ENCODE peak calls at places on chromosomes 3 and 15, in six cellular contexts. Y is osteoblast, K is hepatocyte, L is IMR-90, I is MM.1S, J is A549. P is an unnamed sample. For H3K4me1, the result is how much of the 10 kb centered on the place peaks cover.

GRCh38 chr3:130900959-130901358 is 7.1 kb downstream of the ATP2C1 start:
- DNase-seq in I (peak), L (peak), K (no peak), Y (peak), J (peak), P (no peak)

GRCh38 chr3:93855406-93855805 is 118.3 kb downstream of the PROS1 start:
- DNase-seq in J (no peak), K (no peak), L (no peak), Y (no peak), I (no peak), P (no peak)

GRCh38 chr15:73632670-73633058 is 525 bp downstream of the NPTN start:
- DNase-seq in Y (no peak), J (no peak), L (no peak), I (no peak), K (no peak), P (no peak)

GRCh38 chr15:74438696-74439316 is 5.0 kb upstream of the SEMA7A start:
- DNase-seq in I (peak), L (peak), J (peak), Y (peak), K (peak), P (peak)

GRCh38 chr3:111917300-111917699 is 58.2 kb downstream of the PHLDB2 start:
- DNase-seq in L (peak), K (no peak), Y (peak), I (no peak), J (peak), P (peak)

GRCh38 chr3:144275005-144275404 is 303.4 kb downstream of the DIPK2A start:
- DNase-seq in J (no peak), K (no peak), L (no peak), I (peak), Y (no peak), P (no peak)

GRCh38 chr3:182182531-182182968 is 470.8 kb downstream of the SOX2 start:
- DNase-seq in J (no peak), K (no peak), L (no peak), I (no peak), Y (no peak), P (peak)

GRCh38 chr3:195448205-195448875 is 5.5 kb upstream of the ACAP2 start:
- DNase-seq in L (no peak), Y (no peak), J (no peak), I (no peak), K (no peak), P (no peak)

GRCh38 chr15:50911001-50911400 is 2.5 kb downstream of the AP4E1 start:
- DNase-seq in J (no peak), K (no peak), I (no peak), L (peak), Y (peak), P (no peak)

GRCh38 chr15:89630974-89631901 is 24.0 kb downstream of the KIF7 start:
- DNase-seq in Y (peak), K (no peak), I (no peak), L (no peak), J (no peak), P (no peak)

GRCh38 chr15:45378913-45379262 is 544 bp upstream of the GATM start:
- DNase-seq in I (no peak), L (no peak), K (no peak), Y (no peak), J (no peak), P (no peak)

GRCh38 chr3:23320586-23321570 is 117.8 kb downstream of the UBE2E2 start:
- DNase-seq in L (no peak), J (no peak), K (no peak), Y (no peak), I (no peak), P (no peak)

GRCh38 chr3:64266065-64266874 is 41.0 kb upstream of the PRICKLE2 start:
- DNase-seq in J (peak), K (peak), I (no peak), L (peak), Y (peak), P (peak)

GRCh38 chr3:72446406-72447058 is 401.7 kb downstream of the SHQ1 start:
- DNase-seq in J (no peak), L (peak), I (peak), Y (peak), K (no peak), P (peak)
- TF ChIP-seq CTCF in J (no peak), L (peak), I (peak), Y (no peak), K (peak), P (no peak)

GRCh38 chr15:82140859-82141258 is 95.0 kb upstream of the MEX3B start:
- DNase-seq in I (no peak), L (no peak), K (no peak), J (no peak), Y (no peak), P (peak)
- H3K4me2 ChIP-seq in I (no peak), L (no peak), K (no peak), J (no peak), Y (no peak), P (no peak)

DNA sequence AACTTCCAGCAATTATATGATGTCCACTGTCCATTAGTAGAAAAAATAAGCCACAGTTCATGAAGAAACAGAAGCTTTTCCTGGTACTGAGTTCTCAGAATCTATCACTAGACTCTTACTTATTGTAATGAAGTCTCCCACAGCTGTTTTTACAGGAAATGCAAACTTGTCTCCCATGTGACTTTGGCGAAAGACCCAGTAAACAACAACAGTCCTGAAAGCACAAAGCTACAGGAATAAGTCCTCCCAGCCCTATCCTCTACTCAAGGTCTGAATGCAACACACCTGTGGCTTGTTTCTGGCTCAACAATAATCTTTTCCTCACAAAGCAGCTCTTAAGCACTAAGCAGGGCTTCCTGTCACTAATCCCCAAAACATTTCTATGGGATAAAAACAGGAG is 55.8 kb downstream of the EOMES start:
- DNase-seq in L (no peak), J (no peak), Y (peak), K (no peak), I (no peak), P (no peak)
- H3K4me1 ChIP-seq in L (under half), J (under half), Y (under half), K (under half), I (under half), P (under half)

GRCh38 chr3:71218508-71218907 is 365.0 kb downstream of the FOXP1 start:
- DNase-seq in J (no peak), K (no peak), L (no peak), I (no peak), Y (no peak), P (no peak)
- TF ChIP-seq CTCF in J (no peak), K (no peak), L (no peak), I (no peak), Y (no peak), P (no peak)

GRCh38 chr3:46926039-46926438 is 48.5 kb downstream of the PTH1R start:
- DNase-seq in K (peak), L (peak), J (no peak), Y (peak), I (no peak), P (no peak)
- H3K4me2 ChIP-seq in K (no peak), L (no peak), J (no peak), Y (no peak), I (peak), P (no peak)

GRCh38 chr15:31345606-31346366 is 19.2 kb downstream of the KLF13 start:
- DNase-seq in J (no peak), Y (peak), L (no peak), I (peak), K (no peak), P (no peak)
- H3K4me1 ChIP-seq in J (under half), Y (under half), L (under half), I (half or more), K (under half), P (under half)

DNA sequence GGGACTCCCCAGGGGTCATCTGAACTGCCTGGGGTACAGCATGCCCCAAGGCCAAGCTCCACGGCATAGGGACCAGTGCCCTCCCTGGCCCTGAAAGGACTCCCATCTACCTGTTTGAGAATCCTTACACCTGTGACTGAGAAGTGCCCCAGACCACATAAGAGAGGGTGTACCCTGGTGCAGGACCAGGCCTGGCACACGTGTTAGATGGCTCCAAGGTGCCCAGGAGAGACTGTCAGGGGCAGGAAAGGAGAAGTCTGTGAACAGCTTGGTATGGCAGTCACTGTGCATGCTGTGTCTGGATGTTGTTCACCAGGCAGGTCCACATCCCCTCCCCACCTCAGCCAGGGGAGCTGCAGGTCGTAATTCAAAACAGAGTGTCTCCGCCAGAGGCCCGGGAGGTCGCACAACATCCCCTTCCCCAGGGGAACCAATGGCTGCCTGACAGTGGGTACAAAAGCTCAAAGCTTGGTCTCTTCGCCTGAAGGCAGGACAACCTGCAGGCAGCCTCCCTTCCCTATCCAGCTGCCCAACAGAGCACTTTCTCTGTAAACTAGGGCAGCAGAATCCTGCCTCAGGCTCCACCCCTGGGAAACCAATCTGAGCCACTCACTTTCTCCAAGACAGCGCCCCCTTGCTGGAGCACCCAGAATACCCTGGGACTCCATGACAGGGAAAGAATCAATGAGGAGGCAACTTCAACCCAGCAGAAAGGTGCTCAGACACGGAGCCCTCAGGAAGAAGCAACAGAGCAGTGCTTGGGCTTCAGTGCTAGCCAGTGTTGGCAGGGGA is 3.9 kb downstream of the NUP210 start:
- DNase-seq in L (no peak), I (no peak), J (no peak), K (no peak), Y (no peak), P (no peak)
- TF ChIP-seq CTCF in L (no peak), I (peak), J (peak), K (peak), Y (peak), P (no peak)

GRCh38 chr15:56775632-56776031 is 42.3 kb upstream of the ZNF280D start:
- DNase-seq in Y (no peak), J (no peak), K (no peak), L (no peak), I (peak), P (no peak)

GRCh38 chr15:56770191-56770590 is 36.9 kb upstream of the ZNF280D start:
- DNase-seq in K (no peak), J (no peak), L (no peak), I (no peak), Y (no peak), P (no peak)

GRCh38 chr15:56774356-56774755 is 41.0 kb upstream of the ZNF280D start:
- DNase-seq in L (no peak), K (no peak), J (no peak), Y (no peak), I (no peak), P (no peak)

GRCh38 chr15:56776839-56777238 is 43.5 kb upstream of the ZNF280D start:
- DNase-seq in I (no peak), J (no peak), K (no peak), Y (no peak), L (no peak), P (no peak)

GRCh38 chr15:56772868-56773639 is 39.7 kb upstream of the ZNF280D start:
- DNase-seq in J (no peak), K (peak), L (peak), Y (no peak), I (no peak), P (no peak)
- H3K4me2 ChIP-seq in J (peak), K (peak), L (peak), Y (peak), I (no peak), P (no peak)

GRCh38 chr3:165920984-165921383 is 83.8 kb upstream of the BCHE start:
- DNase-seq in L (no peak), Y (no peak), J (no peak), K (no peak), I (no peak), P (no peak)

DNA sequence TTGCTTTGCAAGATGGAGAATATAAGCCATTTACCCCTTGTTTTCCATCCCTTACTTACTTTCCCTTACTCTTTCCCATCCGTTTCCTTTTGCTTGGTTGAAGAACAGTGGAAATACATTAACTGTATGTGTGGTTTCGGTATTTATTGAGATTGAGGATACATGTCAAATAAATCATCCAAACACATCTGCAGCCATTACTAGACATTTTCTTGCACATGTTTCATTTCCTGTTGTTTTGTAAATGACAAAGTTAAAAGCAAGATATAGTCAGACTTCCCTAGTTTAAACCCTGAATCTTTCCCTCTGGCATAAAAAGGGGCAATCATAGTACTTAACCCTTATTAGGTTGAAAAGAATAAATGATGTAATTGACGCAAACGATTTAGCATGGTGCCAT is 82.1 kb upstream of the BCHE start:
- DNase-seq in J (no peak), I (no peak), L (no peak), K (no peak), Y (no peak), P (no peak)
- H3K4me1 ChIP-seq in J (under half), I (under half), L (under half), K (under half), Y (under half), P (under half)

DNA sequence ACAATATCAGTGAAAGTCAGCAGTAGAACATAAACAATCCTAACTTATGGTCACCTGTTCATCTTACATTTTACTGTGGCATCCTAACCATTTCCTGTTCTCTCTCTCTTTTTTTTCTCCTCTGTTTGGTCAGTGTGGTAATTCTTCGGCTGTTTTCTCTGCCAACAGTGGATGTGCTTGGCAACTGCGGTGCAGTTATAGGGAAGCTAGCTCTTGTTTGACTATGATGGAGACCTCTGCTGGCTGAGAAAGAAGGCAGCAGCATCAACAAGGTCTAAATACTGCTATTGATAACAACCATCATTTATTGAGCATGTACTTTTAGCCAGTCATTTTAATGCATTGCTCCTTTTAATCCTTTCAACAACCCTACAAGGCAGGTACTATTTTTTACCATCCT is 723 bp upstream of the DRD3 start:
- DNase-seq in K (no peak), J (no peak), L (peak), Y (no peak), I (no peak), P (peak)
- TF ChIP-seq CTCF in K (peak), J (peak), L (peak), Y (peak), I (peak), P (peak)

P was measured in mammary epithelial cell.